ENCODE peak calls at places on chromosomes 4 and X, in four cellular contexts. V is progenitor cell of endocrine pancreas, F is globus pallidus, P is hippocampal formation. Y is an unnamed sample.
A peak's percentile ranks its signal among the peaks of the same experiment; 100 is the strongest.

GRCh38 chr4:79682801-79683217 is 274.8 kb upstream of the GK2 start:
- DNase-seq in F (peak; percentile 39), V (no peak), P (peak; percentile 16), Y (no peak)

GRCh38 chr4:101515099-101515498 is 167.8 kb upstream of the PPP3CA start:
- DNase-seq in V (no peak), P (no peak), F (no peak), Y (no peak)

GRCh38 chr4:1154523-1155182 is 17.7 kb downstream of the SPON2 start:
- DNase-seq in V (no peak), F (no peak), P (no peak), Y (no peak)

GRCh38 chr4:125801373-125801772 is 486.6 kb downstream of the FAT4 start:
- DNase-seq in V (no peak), P (no peak), F (no peak), Y (no peak)

GRCh38 chr4:40729555-40729954 is 20.2 kb upstream of the NSUN7 start:
- DNase-seq in P (no peak), F (no peak), V (no peak), Y (no peak)

GRCh38 chr4:17168571-17168970 is 270.1 kb upstream of the LDB2 start:
- DNase-seq in P (no peak), F (peak; percentile 25), V (no peak), Y (no peak)

GRCh38 chr4:36363024-36363423 is 81.6 kb downstream of the DTHD1 start:
- DNase-seq in P (no peak), F (no peak), V (no peak), Y (no peak)

GRCh38 chr4:113760094-113760851 is 1.3 kb downstream of the CAMK2D start:
- DNase-seq in F (peak; percentile 55), P (no peak), V (no peak), Y (no peak)

GRCh38 chr4:6204871-6205583 is 4.7 kb upstream of the JAKMIP1 start:
- DNase-seq in V (no peak), F (no peak), P (no peak), Y (no peak)

GRCh38 chrX:27765718-27766117 is 42.1 kb upstream of the MAGEB10 start:
- DNase-seq in V (no peak), P (no peak), F (no peak), Y (no peak)

GRCh38 chrX:49915352-49916222 is 6.8 kb upstream of the CLCN5 start:
- DNase-seq in F (peak; percentile 47), V (no peak), P (no peak), Y (no peak)

GRCh38 chr4:105990933-105991332 is 95.7 kb downstream of the NPNT start:
- DNase-seq in V (no peak), F (peak; percentile 55), P (peak; percentile 20), Y (no peak)

GRCh38 chr4:82797591-82798081 is 960 bp downstream of the SCD5 start:
- DNase-seq in F (no peak), V (peak; percentile 15), P (peak; percentile 35), Y (peak; percentile 70)

GRCh38 chrX:70422886-70423336 is at the start of gene GDPD2:
- DNase-seq in F (peak; percentile 35), P (peak; percentile 24), V (no peak), Y (peak; percentile 61)

GRCh38 chr4:17027495-17027894 is 129.1 kb upstream of the LDB2 start:
- DNase-seq in P (no peak), V (no peak), F (no peak), Y (no peak)

GRCh38 chrX:91414710-91415109 is 19.9 kb upstream of the PABPC5 start:
- DNase-seq in V (no peak), F (no peak), P (no peak), Y (no peak)

GRCh38 chr4:148447672-148448071 is 5.5 kb upstream of the NR3C2 start:
- DNase-seq in P (no peak), F (no peak), V (no peak), Y (no peak)

GRCh38 chr4:40003986-40004385 is 26.3 kb upstream of the PDS5A start:
- DNase-seq in P (no peak), V (no peak), F (peak; percentile 44), Y (no peak)

GRCh38 chrX:40207626-40208025 is 109.9 kb upstream of the BCOR start:
- DNase-seq in P (no peak), F (no peak), V (no peak), Y (no peak)